ENCODE peak calls at places on chromosomes 16 and 17, in four cellular contexts. One of them, this sample, is unnamed.

GRCh38 chr16:46632778-46633733 is 11.9 kb upstream of the SHCBP1 start:
- DNase-seq in endothelial cell: no peak
- DNase-seq in adrenal gland: no peak
- DNase-seq in RWPE1: no peak
- DNase-seq in this sample: no peak

GRCh38 chr17:14616508-14616907 is 315.6 kb downstream of the HS3ST3B1 start:
- DNase-seq in endothelial cell: no peak
- DNase-seq in adrenal gland: no peak
- DNase-seq in RWPE1: peak
- DNase-seq in this sample: no peak

GRCh38 chr17:33640629-33641028 is 347.5 kb upstream of the ASIC2 start:
- DNase-seq in adrenal gland: no peak
- DNase-seq in RWPE1: no peak
- DNase-seq in endothelial cell: no peak
- DNase-seq in this sample: no peak

GRCh38 chr16:17827313-17827712 is 356.6 kb upstream of the XYLT1 start:
- DNase-seq in RWPE1: no peak
- DNase-seq in endothelial cell: no peak
- DNase-seq in adrenal gland: no peak
- DNase-seq in this sample: no peak

GRCh38 chr17:9206989-9207317 is 185.6 kb downstream of the NTN1 start:
- DNase-seq in adrenal gland: no peak
- DNase-seq in RWPE1: no peak
- DNase-seq in endothelial cell: no peak
- DNase-seq in this sample: no peak

GRCh38 chr17:6510321-6511023 is 45.9 kb downstream of the PITPNM3 start:
- DNase-seq in adrenal gland: no peak
- DNase-seq in RWPE1: no peak
- DNase-seq in endothelial cell: no peak
- DNase-seq in this sample: no peak

GRCh38 chr16:71956500-71956899 is 43.7 kb downstream of the PKD1L3 start:
- DNase-seq in RWPE1: no peak
- DNase-seq in endothelial cell: no peak
- DNase-seq in adrenal gland: no peak
- DNase-seq in this sample: no peak

GRCh38 chr16:67277294-67277998 is 1.9 kb upstream of the PLEKHG4 start:
- DNase-seq in adrenal gland: peak
- DNase-seq in RWPE1: peak
- DNase-seq in endothelial cell: no peak
- DNase-seq in this sample: peak

GRCh38 chr16:87305505-87306391 is 11.4 kb downstream of the C16orf95 start:
- DNase-seq in adrenal gland: no peak
- DNase-seq in endothelial cell: no peak
- DNase-seq in RWPE1: no peak
- DNase-seq in this sample: no peak

GRCh38 chr16:82067042-82067809 is 32.2 kb downstream of the HSD17B2 start:
- DNase-seq in endothelial cell: no peak
- DNase-seq in RWPE1: no peak
- DNase-seq in adrenal gland: no peak
- DNase-seq in this sample: no peak

GRCh38 chr16:68445458-68445857 is 2.9 kb downstream of the SMPD3 start:
- DNase-seq in RWPE1: peak
- DNase-seq in endothelial cell: peak
- DNase-seq in adrenal gland: peak
- DNase-seq in this sample: no peak

GRCh38 chr17:79255046-79255445 is 180.4 kb downstream of the ENGASE start:
- DNase-seq in endothelial cell: no peak
- DNase-seq in adrenal gland: no peak
- DNase-seq in RWPE1: no peak
- DNase-seq in this sample: no peak

GRCh38 chr16:68364601-68364998 is 53.8 kb downstream of the PRMT7 start:
- DNase-seq in adrenal gland: no peak
- DNase-seq in endothelial cell: no peak
- DNase-seq in RWPE1: no peak
- DNase-seq in this sample: no peak

GRCh38 chr17:73297934-73298861 is 13.6 kb downstream of the CDC42EP4 start:
- DNase-seq in adrenal gland: no peak
- DNase-seq in RWPE1: no peak
- DNase-seq in endothelial cell: no peak
- DNase-seq in this sample: no peak

GRCh38 chr17:37110816-37111215 is 162.1 kb downstream of the AATF start:
- DNase-seq in adrenal gland: no peak
- DNase-seq in RWPE1: no peak
- DNase-seq in endothelial cell: no peak
- DNase-seq in this sample: no peak

GRCh38 chr16:30382398-30383015 is at the start of gene SEPTIN1:
- DNase-seq in RWPE1: no peak
- DNase-seq in adrenal gland: no peak
- DNase-seq in endothelial cell: no peak
- DNase-seq in this sample: no peak

GRCh38 chr16:1245452-1246005 is 5.0 kb downstream of the TPSAB1 start:
- DNase-seq in adrenal gland: no peak
- DNase-seq in endothelial cell: no peak
- DNase-seq in RWPE1: no peak
- DNase-seq in this sample: no peak

GRCh38 chr17:19301973-19302372 is 60.5 kb downstream of the B9D1 start:
- DNase-seq in endothelial cell: no peak
- DNase-seq in RWPE1: no peak
- DNase-seq in adrenal gland: no peak
- DNase-seq in this sample: no peak

GRCh38 chr16:75758215-75758614 is 31.9 kb upstream of the CPHXL start:
- DNase-seq in RWPE1: no peak
- DNase-seq in endothelial cell: no peak
- DNase-seq in adrenal gland: no peak
- DNase-seq in this sample: no peak

GRCh38 chr16:1330260-1330914 is 3.1 kb upstream of the BAIAP3 start:
- DNase-seq in adrenal gland: no peak
- DNase-seq in RWPE1: no peak
- DNase-seq in endothelial cell: no peak
- DNase-seq in this sample: no peak

GRCh38 chr17:17824119-17824779 is 12.5 kb downstream of the SREBF1 start:
- DNase-seq in endothelial cell: no peak
- DNase-seq in adrenal gland: peak
- DNase-seq in RWPE1: no peak
- DNase-seq in this sample: no peak

GRCh38 chr17:44147812-44148211 is 6.1 kb downstream of the HROB start:
- DNase-seq in adrenal gland: no peak
- DNase-seq in RWPE1: no peak
- DNase-seq in endothelial cell: no peak
- DNase-seq in this sample: no peak

GRCh38 chr16:27408012-27408601 is 6.1 kb downstream of the IL21R start:
- DNase-seq in RWPE1: peak
- DNase-seq in adrenal gland: no peak
- DNase-seq in endothelial cell: no peak
- DNase-seq in this sample: no peak

GRCh38 chr16:86521236-86522197 is 11.2 kb downstream of the FOXF1 start:
- DNase-seq in RWPE1: no peak
- DNase-seq in adrenal gland: no peak
- DNase-seq in endothelial cell: no peak
- DNase-seq in this sample: no peak

GRCh38 chr17:78828470-78829185 is 12.0 kb downstream of the USP36 start:
- DNase-seq in RWPE1: peak
- DNase-seq in endothelial cell: no peak
- DNase-seq in adrenal gland: no peak
- DNase-seq in this sample: no peak

GRCh38 chr16:380837-381787 is 666 bp downstream of the PGAP6 start:
- DNase-seq in endothelial cell: peak
- DNase-seq in RWPE1: no peak
- DNase-seq in adrenal gland: no peak
- DNase-seq in this sample: no peak

GRCh38 chr16:57534881-57535658 is 1.3 kb downstream of the CCDC102A start:
- DNase-seq in adrenal gland: peak
- DNase-seq in endothelial cell: no peak
- DNase-seq in RWPE1: no peak
- DNase-seq in this sample: no peak

GRCh38 chr16:84045001-84045817 is 2.6 kb upstream of the SLC38A8 start:
- DNase-seq in RWPE1: no peak
- DNase-seq in endothelial cell: no peak
- DNase-seq in adrenal gland: no peak
- DNase-seq in this sample: no peak

GRCh38 chr16:1674751-1675664 is 3.1 kb upstream of the JPT2 start:
- DNase-seq in adrenal gland: no peak
- DNase-seq in endothelial cell: no peak
- DNase-seq in RWPE1: peak
- DNase-seq in this sample: no peak

GRCh38 chr16:80665356-80665755 is 124.6 kb downstream of the DYNLRB2 start:
- DNase-seq in endothelial cell: no peak
- DNase-seq in RWPE1: no peak
- DNase-seq in adrenal gland: no peak
- DNase-seq in this sample: no peak

GRCh38 chr16:70162041-70162451 is 11.5 kb upstream of the CLEC18C start:
- DNase-seq in endothelial cell: no peak
- DNase-seq in RWPE1: peak
- DNase-seq in adrenal gland: peak
- DNase-seq in this sample: peak

GRCh38 chr16:24541534-24541933 is 2.2 kb downstream of the RBBP6 start:
- DNase-seq in RWPE1: no peak
- DNase-seq in adrenal gland: no peak
- DNase-seq in endothelial cell: no peak
- DNase-seq in this sample: no peak

GRCh38 chr16:24540575-24541240 is 1.3 kb downstream of the RBBP6 start:
- DNase-seq in RWPE1: peak
- DNase-seq in endothelial cell: no peak
- DNase-seq in adrenal gland: no peak
- DNase-seq in this sample: no peak

GRCh38 chr16:24544640-24545039 is 5.3 kb downstream of the RBBP6 start:
- DNase-seq in endothelial cell: no peak
- DNase-seq in adrenal gland: no peak
- DNase-seq in RWPE1: no peak
- DNase-seq in this sample: no peak

GRCh38 chr16:24539850-24540484 is 601 bp downstream of the RBBP6 start:
- DNase-seq in adrenal gland: no peak
- DNase-seq in endothelial cell: peak
- DNase-seq in RWPE1: peak
- DNase-seq in this sample: no peak

DNA sequence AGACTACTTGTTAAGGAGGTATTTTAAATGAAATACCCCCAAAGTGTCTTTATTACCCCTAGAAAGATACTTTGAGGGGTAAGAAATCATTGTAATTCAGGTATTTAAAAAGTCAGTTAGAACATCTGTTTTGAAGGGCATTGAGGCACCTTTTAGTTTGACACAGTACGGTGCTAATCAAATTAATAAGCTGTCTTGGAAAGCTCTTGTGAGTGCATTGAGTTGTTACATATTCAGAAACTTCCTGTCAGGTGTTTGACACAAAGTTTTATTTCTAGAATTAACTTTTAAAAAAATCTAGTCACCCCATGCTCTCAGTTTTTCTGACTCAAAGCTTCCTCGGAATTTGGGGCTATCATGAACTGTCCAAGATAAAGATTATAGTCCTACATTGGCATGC is 4.6 kb downstream of the RBBP6 start:
- DNase-seq in adrenal gland: no peak
- DNase-seq in endothelial cell: no peak
- DNase-seq in RWPE1: no peak
- DNase-seq in this sample: no peak
- TF ChIP-seq CTCF in adrenal gland: no peak
- TF ChIP-seq CTCF in endothelial cell: no peak
- TF ChIP-seq CTCF in RWPE1: no peak
- TF ChIP-seq CTCF in this sample: no peak

GRCh38 chr17:38426441-38426840 is 1.8 kb upstream of the ARHGAP23 start:
- DNase-seq in endothelial cell: no peak
- DNase-seq in adrenal gland: no peak
- DNase-seq in RWPE1: no peak
- DNase-seq in this sample: no peak

GRCh38 chr17:38425048-38425447 is 3.2 kb upstream of the ARHGAP23 start:
- DNase-seq in adrenal gland: no peak
- DNase-seq in RWPE1: no peak
- DNase-seq in endothelial cell: no peak
- DNase-seq in this sample: no peak

GRCh38 chr17:38427160-38427949 is 909 bp upstream of the ARHGAP23 start:
- DNase-seq in endothelial cell: no peak
- DNase-seq in adrenal gland: no peak
- DNase-seq in RWPE1: no peak
- DNase-seq in this sample: no peak

GRCh38 chr17:38424297-38424972 is 3.8 kb upstream of the ARHGAP23 start:
- DNase-seq in adrenal gland: no peak
- DNase-seq in endothelial cell: no peak
- DNase-seq in RWPE1: no peak
- DNase-seq in this sample: no peak

DNA sequence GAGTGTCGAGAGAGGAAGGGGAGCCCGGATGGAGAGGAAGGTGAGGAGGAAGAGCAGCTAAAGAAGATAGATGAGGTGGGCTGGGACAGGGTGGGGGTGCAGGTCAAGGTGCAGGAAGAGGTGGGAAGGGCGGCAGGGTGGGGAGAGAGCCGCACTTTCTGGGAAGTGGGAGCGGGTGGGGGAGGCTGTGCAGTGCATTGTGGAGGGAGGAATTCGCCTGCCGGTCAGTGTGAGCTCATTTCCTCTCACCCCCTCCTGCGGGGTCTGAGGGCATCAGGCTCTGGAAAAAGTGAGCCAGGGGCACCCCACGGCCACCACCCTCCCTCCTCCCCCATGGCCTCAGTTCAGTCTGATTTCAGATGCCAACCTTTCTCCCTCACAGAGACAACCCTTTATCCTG is 2.5 kb upstream of the ARHGAP23 start:
- DNase-seq in endothelial cell: peak
- DNase-seq in adrenal gland: no peak
- DNase-seq in RWPE1: no peak
- DNase-seq in this sample: no peak
- TF ChIP-seq CTCF in endothelial cell: no peak
- TF ChIP-seq CTCF in adrenal gland: no peak
- TF ChIP-seq CTCF in RWPE1: no peak
- TF ChIP-seq CTCF in this sample: no peak

GRCh38 chr16:4450430-4450829 is 24.0 kb downstream of the NMRAL1 start:
- DNase-seq in endothelial cell: no peak
- DNase-seq in adrenal gland: no peak
- DNase-seq in RWPE1: no peak
- DNase-seq in this sample: no peak
- TF ChIP-seq CTCF in endothelial cell: no peak
- TF ChIP-seq CTCF in adrenal gland: no peak
- TF ChIP-seq CTCF in RWPE1: no peak
- TF ChIP-seq CTCF in this sample: no peak

DNA sequence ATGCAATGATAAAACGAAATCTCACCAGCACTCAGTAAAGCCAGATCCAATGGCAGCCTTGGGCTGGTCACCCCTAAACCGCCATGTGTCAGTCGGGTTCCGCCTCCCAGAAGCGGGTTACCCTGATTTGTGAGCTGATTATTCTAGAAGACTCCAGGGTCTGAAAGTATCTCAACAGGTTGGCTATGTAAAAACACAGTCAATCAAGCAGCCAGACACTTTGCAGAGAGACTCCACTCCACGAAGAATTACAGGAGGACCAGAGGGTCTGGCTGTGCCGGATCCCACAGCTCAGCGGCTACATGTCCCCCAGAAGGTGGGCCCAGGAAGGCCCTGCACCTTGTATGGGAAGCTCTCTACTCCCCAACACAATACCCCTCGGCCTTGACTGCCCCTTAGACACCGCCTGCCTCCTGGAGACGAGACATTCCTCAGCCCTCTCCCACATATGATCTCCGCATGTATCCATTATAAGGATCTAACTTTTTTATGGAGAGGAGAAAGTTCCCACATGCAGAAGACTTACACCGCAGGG is 23.3 kb downstream of the ZFHX3 start:
- DNase-seq in adrenal gland: peak
- DNase-seq in RWPE1: no peak
- DNase-seq in endothelial cell: no peak
- DNase-seq in this sample: no peak
- TF ChIP-seq CTCF in adrenal gland: no peak
- TF ChIP-seq CTCF in RWPE1: no peak
- TF ChIP-seq CTCF in endothelial cell: no peak
- TF ChIP-seq CTCF in this sample: no peak

GRCh38 chr17:49254066-49254465 is 23.5 kb upstream of the PHOSPHO1 start:
- DNase-seq in endothelial cell: no peak
- DNase-seq in adrenal gland: no peak
- DNase-seq in RWPE1: no peak
- DNase-seq in this sample: no peak
- TF ChIP-seq CTCF in endothelial cell: no peak
- TF ChIP-seq CTCF in adrenal gland: no peak
- TF ChIP-seq CTCF in RWPE1: no peak
- TF ChIP-seq CTCF in this sample: no peak